ENCODE peak calls at places on chromosome 16, in nine cellular contexts. E, X, U, R, N, T, G, O and B are unnamed samples.

GRCh38 chr16:3182608-3183444 is 5.2 kb upstream of the OR1F1 start:
- DNase-seq in R (no peak), O (no peak), X (peak), T (peak), E (no peak), N (no peak), U (peak), G (peak), B (peak)

GRCh38 chr16:28133666-28134065 is 70.2 kb upstream of the GSG1L start:
- DNase-seq in R (no peak), N (no peak), X (no peak), G (no peak), E (no peak), U (no peak), O (peak), T (no peak), B (no peak)

GRCh38 chr16:30340621-30341020 is 14.5 kb downstream of the CD2BP2 start:
- DNase-seq in T (no peak), G (no peak), R (no peak), O (no peak), N (peak), X (no peak), E (no peak), U (no peak), B (no peak)

GRCh38 chr16:87339086-87339723 is 22.0 kb upstream of the C16orf95 start:
- DNase-seq in O (no peak), X (no peak), E (no peak), T (no peak), G (no peak), R (no peak), U (no peak), N (no peak), B (no peak)

GRCh38 chr16:47778106-47778803 is 317.1 kb downstream of the PHKB start:
- DNase-seq in E (no peak), R (no peak), X (no peak), T (peak), G (no peak), N (no peak), O (no peak), U (no peak), B (no peak)

GRCh38 chr16:86716649-86717048 is 138.3 kb downstream of the FOXL1 start:
- DNase-seq in G (no peak), O (no peak), U (no peak), R (no peak), T (no peak), N (no peak), E (no peak), X (no peak), B (no peak)

GRCh38 chr16:23807028-23807427 is 28.8 kb upstream of the PRKCB start:
- DNase-seq in U (no peak), N (peak), T (no peak), O (no peak), X (no peak), G (no peak), R (no peak), E (no peak), B (no peak)

GRCh38 chr16:51267676-51268075 is 116.6 kb upstream of the SALL1 start:
- DNase-seq in R (no peak), X (no peak), E (no peak), U (no peak), O (no peak), N (no peak), T (no peak), G (no peak), B (no peak)

GRCh38 chr16:89093602-89094251 is at the start of gene ACSF3:
- DNase-seq in N (peak), U (peak), G (peak), O (peak), T (peak), E (peak), R (peak), X (peak), B (peak)

GRCh38 chr16:31033709-31034492 is 543 bp downstream of the STX4 start:
- DNase-seq in R (peak), G (peak), T (peak), U (peak), N (peak), E (peak), O (peak), X (peak), B (peak)

GRCh38 chr16:56041556-56042140 is 149.6 kb upstream of the GNAO1 start:
- DNase-seq in X (no peak), R (no peak), T (no peak), N (no peak), E (no peak), U (peak), G (peak), O (peak), B (no peak)

GRCh38 chr16:19701091-19701490 is 16.9 kb downstream of the KNOP1 start:
- DNase-seq in G (no peak), E (no peak), X (no peak), R (no peak), O (no peak), T (no peak), U (no peak), N (no peak), B (peak)

GRCh38 chr16:89841275-89841674 is 13.0 kb downstream of the SPIRE2 start:
- DNase-seq in O (no peak), X (no peak), E (no peak), G (no peak), N (no peak), R (no peak), T (no peak), U (no peak), B (no peak)

GRCh38 chr16:1340730-1341494 is 7.5 kb downstream of the BAIAP3 start:
- DNase-seq in O (no peak), G (no peak), T (no peak), E (no peak), U (no peak), X (no peak), R (no peak), N (no peak), B (no peak)

GRCh38 chr16:4660454-4661007 is 32.8 kb upstream of the NUDT16L1 start:
- DNase-seq in R (no peak), T (peak), X (peak), G (no peak), O (peak), N (no peak), E (peak), U (no peak), B (peak)

GRCh38 chr16:61128545-61129323 is 907.5 kb downstream of the CDH8 start:
- DNase-seq in X (no peak), T (no peak), U (no peak), N (no peak), R (no peak), E (no peak), O (peak), G (no peak), B (no peak)

GRCh38 chr16:28981517-28981916 is 3.3 kb upstream of the LAT start:
- DNase-seq in O (no peak), N (no peak), R (no peak), U (peak), X (no peak), E (no peak), T (no peak), G (peak), B (peak)

GRCh38 chr16:57026778-57027062 is 37.4 kb downstream of the NLRC5 start:
- DNase-seq in N (no peak), U (no peak), E (no peak), X (no peak), T (no peak), G (no peak), O (no peak), R (no peak), B (no peak)

GRCh38 chr16:15897386-15897785 is 9.0 kb upstream of the CEP20 start:
- DNase-seq in U (no peak), T (no peak), R (no peak), E (no peak), G (no peak), N (no peak), X (no peak), O (no peak), B (no peak)

GRCh38 chr16:54862529-54862928 is 68.1 kb upstream of the IRX5 start:
- DNase-seq in U (no peak), O (no peak), X (no peak), G (no peak), R (no peak), N (no peak), T (no peak), E (no peak), B (no peak)

GRCh38 chr16:16861546-16861945 is 482.6 kb downstream of the NPIPA7 start:
- DNase-seq in R (no peak), N (no peak), T (peak), U (peak), O (peak), G (peak), E (no peak), X (peak), B (peak)

GRCh38 chr16:48365601-48366164 is 19.5 kb downstream of the SIAH1 start:
- DNase-seq in T (peak), U (peak), E (peak), X (peak), O (peak), R (peak), G (peak), N (peak), B (peak)

GRCh38 chr16:81265658-81266451 is 27.4 kb downstream of the BCO1 start:
- DNase-seq in U (no peak), G (no peak), T (peak), O (peak), N (no peak), E (peak), R (peak), X (peak), B (peak)

GRCh38 chr16:82671743-82672142 is 45.0 kb downstream of the CDH13 start:
- DNase-seq in R (no peak), O (no peak), N (no peak), U (no peak), E (no peak), T (no peak), X (no peak), G (no peak), B (no peak)

GRCh38 chr16:65658339-65659275 is 536.7 kb upstream of the CDH11 start:
- DNase-seq in N (no peak), O (no peak), T (peak), G (peak), X (no peak), R (no peak), U (no peak), E (no peak), B (peak)

GRCh38 chr16:17431012-17431411 is 39.7 kb downstream of the XYLT1 start:
- DNase-seq in U (no peak), E (no peak), G (no peak), T (no peak), O (no peak), X (no peak), R (no peak), N (no peak), B (no peak)

GRCh38 chr16:60203525-60204124 is 1469.5 kb upstream of the GOT2 start:
- DNase-seq in G (peak), U (no peak), N (no peak), X (no peak), T (peak), R (no peak), O (no peak), E (no peak), B (peak)

GRCh38 chr16:86577314-86577971 is 906 bp upstream of the FOXL1 start:
- DNase-seq in R (no peak), G (no peak), U (no peak), X (no peak), T (no peak), N (peak), O (no peak), E (no peak), B (peak)

GRCh38 chr16:9123871-9124270 is 32.4 kb downstream of the HAPSTR1 start:
- DNase-seq in E (peak), X (peak), N (peak), O (no peak), R (peak), G (peak), T (no peak), U (no peak), B (no peak)

DNA sequence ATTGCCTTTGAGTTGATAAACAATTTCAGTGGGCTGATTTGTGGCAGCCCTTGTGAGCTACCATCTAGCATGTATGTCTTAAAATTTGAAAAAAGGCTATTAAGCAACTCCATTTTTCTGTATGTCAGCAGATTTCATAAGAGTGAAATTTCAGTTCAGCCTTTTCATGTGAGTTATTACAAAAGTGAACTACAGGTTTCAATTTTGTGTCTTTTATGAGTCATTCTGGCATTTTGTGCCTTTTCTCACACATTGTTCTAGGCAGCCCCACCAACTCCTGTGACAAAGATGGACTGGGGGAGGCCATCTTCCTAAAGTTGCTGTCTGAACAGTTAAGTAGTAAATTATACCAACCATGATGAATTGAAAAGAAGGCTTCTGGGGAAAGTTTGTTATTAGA is 52.1 kb downstream of the USP10 start:
- DNase-seq in G (no peak), X (no peak), E (no peak), N (no peak), T (no peak), R (no peak), U (no peak), O (no peak), B (peak)
- H3K4me3 ChIP-seq in G (no peak), X (no peak), E (no peak), N (no peak), T (no peak), R (no peak), U (no peak), O (no peak), B (no peak)

GRCh38 chr16:67182288-67182687 is 1.5 kb downstream of the MATCAP1 start:
- DNase-seq in R (no peak), E (no peak), N (no peak), X (no peak), T (no peak), U (no peak), G (no peak), O (no peak), B (no peak)

GRCh38 chr16:67181346-67181745 is 2.4 kb downstream of the MATCAP1 start:
- DNase-seq in E (no peak), U (no peak), N (no peak), R (no peak), O (no peak), G (no peak), X (no peak), T (peak), B (peak)

GRCh38 chr16:67177743-67178699 is 5.7 kb downstream of the MATCAP1 start:
- DNase-seq in G (peak), N (no peak), U (no peak), E (peak), T (peak), X (peak), O (peak), R (peak), B (peak)

GRCh38 chr16:67180166-67180565 is 3.6 kb downstream of the MATCAP1 start:
- DNase-seq in T (no peak), G (no peak), O (no peak), N (no peak), U (no peak), E (no peak), X (no peak), R (no peak), B (no peak)

GRCh38 chr16:67179421-67180080 is 4.2 kb downstream of the MATCAP1 start:
- DNase-seq in N (no peak), O (no peak), R (no peak), X (no peak), U (no peak), E (no peak), G (peak), T (no peak), B (no peak)
- TF ChIP-seq CTCF in N (no peak), O (no peak), R (no peak), X (no peak), U (peak), E (no peak), G (peak), T (no peak), B (peak)

DNA sequence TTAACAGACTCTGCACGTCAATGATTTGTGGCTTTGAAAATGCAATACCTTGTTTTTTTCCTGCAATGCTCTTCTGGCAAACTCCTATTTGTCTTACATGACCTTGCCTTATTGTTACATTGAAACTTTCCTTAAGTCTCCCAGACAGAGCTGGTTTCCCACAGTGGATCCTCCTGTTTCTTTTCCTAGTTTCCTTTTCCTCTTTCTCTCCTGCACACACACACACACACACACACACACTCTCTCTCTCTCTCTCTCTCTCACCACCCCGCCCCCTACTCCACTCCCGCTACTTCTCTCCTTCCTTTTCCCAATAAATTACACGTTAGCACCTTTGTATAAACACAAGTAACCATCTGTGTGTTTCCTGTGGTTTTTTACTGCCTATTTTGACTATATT is 2.3 kb downstream of the ORC6 start:
- DNase-seq in N (no peak), U (no peak), T (peak), G (no peak), X (no peak), R (no peak), E (no peak), O (no peak), B (peak)
- H3K4me3 ChIP-seq in N (no peak), U (no peak), T (no peak), G (peak), X (no peak), R (no peak), E (no peak), O (no peak), B (peak)

GRCh38 chr16:67405336-67405735 is 10.9 kb downstream of the ZDHHC1 start:
- DNase-seq in G (no peak), E (no peak), R (no peak), N (no peak), X (no peak), O (no peak), T (no peak), U (no peak), B (no peak)

GRCh38 chr16:67406628-67407027 is 9.6 kb downstream of the ZDHHC1 start:
- DNase-seq in U (no peak), O (no peak), X (no peak), G (no peak), R (no peak), E (no peak), N (no peak), T (peak), B (peak)

GRCh38 chr16:67404740-67405226 is 11.5 kb upstream of the TPPP3 start:
- DNase-seq in R (no peak), N (no peak), X (peak), T (no peak), G (no peak), U (no peak), O (no peak), E (no peak), B (no peak)

GRCh38 chr16:67406111-67406593 is 10.1 kb downstream of the ZDHHC1 start:
- DNase-seq in O (no peak), U (no peak), R (no peak), E (no peak), G (no peak), N (no peak), T (peak), X (no peak), B (peak)

DNA sequence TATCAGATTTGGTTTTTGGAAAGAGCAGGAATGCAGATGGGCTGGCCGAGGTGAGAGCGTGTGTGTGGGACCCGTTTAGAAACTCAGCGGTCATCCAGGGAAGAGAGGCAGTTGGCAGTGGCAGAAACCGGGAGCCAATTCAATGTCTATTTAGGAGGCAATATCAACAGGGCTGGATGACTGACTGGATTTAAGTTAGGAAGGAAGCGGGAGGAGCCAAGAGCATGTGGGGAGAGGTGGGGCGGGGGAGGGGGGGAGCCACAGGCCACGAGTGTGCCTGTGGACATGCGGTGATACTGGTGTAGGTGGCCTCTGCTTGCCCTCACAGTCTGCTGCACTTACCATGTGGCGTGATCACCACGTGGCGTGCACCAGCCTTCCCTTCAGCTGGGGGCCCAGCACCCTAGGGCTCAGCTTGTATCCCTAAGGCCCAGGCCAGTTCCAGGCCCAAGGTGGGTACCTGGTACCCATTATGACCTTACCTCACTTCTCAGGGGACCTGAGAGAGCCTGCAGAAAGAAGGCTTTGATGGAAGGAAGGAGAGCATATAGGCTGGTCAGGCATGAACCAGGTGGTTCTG is 10.8 kb upstream of the TPPP3 start:
- DNase-seq in O (no peak), U (no peak), X (no peak), E (no peak), R (no peak), T (no peak), G (no peak), N (no peak), B (no peak)
- TF ChIP-seq CTCF in O (no peak), U (no peak), X (no peak), E (no peak), R (no peak), T (no peak), G (no peak), N (no peak), B (no peak)

GRCh38 chr16:75237398-75238131 is 13.9 kb downstream of the BCAR1 start:
- DNase-seq in X (no peak), R (no peak), N (no peak), E (no peak), T (no peak), G (no peak), O (no peak), U (peak), B (no peak)

GRCh38 chr16:75238853-75239371 is 12.5 kb downstream of the BCAR1 start:
- DNase-seq in E (no peak), R (peak), O (no peak), U (no peak), N (peak), X (no peak), T (no peak), G (no peak), B (no peak)

GRCh38 chr16:75239463-75240122 is 11.8 kb downstream of the BCAR1 start:
- DNase-seq in G (no peak), U (no peak), O (no peak), R (no peak), N (no peak), E (no peak), X (no peak), T (no peak), B (no peak)

GRCh38 chr16:75236736-75237397 is 14.6 kb downstream of the BCAR1 start:
- DNase-seq in R (no peak), N (no peak), U (peak), T (no peak), G (no peak), E (no peak), X (no peak), O (no peak), B (no peak)

GRCh38 chr16:75238132-75238852 is 13.1 kb downstream of the BCAR1 start:
- DNase-seq in N (peak), T (peak), R (peak), X (peak), O (peak), E (peak), G (no peak), U (no peak), B (peak)
- H3K4me3 ChIP-seq in N (peak), T (peak), R (peak), X (peak), O (no peak), E (peak), G (no peak), U (no peak), B (no peak)